ENCODE peak calls at places on chromosomes 1 and 21, in seven cellular contexts. One of them, this sample, is unnamed.

GRCh38 chr1:48470506-48470905 is 1.5 kb downstream of the SPATA6 start:
- DNase-seq in fibroblast of the aortic adventitia: no peak
- DNase-seq in esophagus muscularis mucosa: no peak
- DNase-seq in left lung: peak; percentile 43
- DNase-seq in psoas muscle: peak; percentile 57
- DNase-seq in tibial artery: peak; percentile 71
- DNase-seq in AG10803: peak; percentile 8
- DNase-seq in this sample: no peak

GRCh38 chr1:234871710-234872262 is 256.9 kb downstream of the TOMM20 start:
- DNase-seq in AG10803: peak; percentile 80
- DNase-seq in psoas muscle: no peak
- DNase-seq in esophagus muscularis mucosa: no peak
- DNase-seq in fibroblast of the aortic adventitia: peak; percentile 52
- DNase-seq in left lung: no peak
- DNase-seq in tibial artery: no peak
- DNase-seq in this sample: no peak

GRCh38 chr1:6185635-6186382 is 5.7 kb upstream of the CHD5 start:
- DNase-seq in AG10803: peak; percentile 42
- DNase-seq in esophagus muscularis mucosa: no peak
- DNase-seq in psoas muscle: peak; percentile 26
- DNase-seq in left lung: no peak
- DNase-seq in tibial artery: no peak
- DNase-seq in fibroblast of the aortic adventitia: peak; percentile 49
- DNase-seq in this sample: no peak

GRCh38 chr1:28893403-28894102 is 20.8 kb upstream of the EPB41 start:
- DNase-seq in tibial artery: no peak
- DNase-seq in esophagus muscularis mucosa: no peak
- DNase-seq in AG10803: peak; percentile 66
- DNase-seq in fibroblast of the aortic adventitia: no peak
- DNase-seq in psoas muscle: peak; percentile 29
- DNase-seq in left lung: no peak
- DNase-seq in this sample: no peak

GRCh38 chr1:62325076-62325475 is 5.8 kb upstream of the KANK4 start:
- DNase-seq in AG10803: peak; percentile 91
- DNase-seq in left lung: no peak
- DNase-seq in tibial artery: no peak
- DNase-seq in fibroblast of the aortic adventitia: peak; percentile 85
- DNase-seq in esophagus muscularis mucosa: no peak
- DNase-seq in psoas muscle: peak; percentile 65
- DNase-seq in this sample: no peak

GRCh38 chr1:39675220-39675619 is 3.3 kb upstream of the NT5C1A start:
- DNase-seq in psoas muscle: no peak
- DNase-seq in esophagus muscularis mucosa: no peak
- DNase-seq in fibroblast of the aortic adventitia: no peak
- DNase-seq in tibial artery: no peak
- DNase-seq in AG10803: no peak
- DNase-seq in left lung: no peak
- DNase-seq in this sample: no peak

GRCh38 chr21:25863747-25864146 is 129.0 kb downstream of the GABPA start:
- DNase-seq in fibroblast of the aortic adventitia: no peak
- DNase-seq in psoas muscle: no peak
- DNase-seq in left lung: no peak
- DNase-seq in esophagus muscularis mucosa: no peak
- DNase-seq in AG10803: no peak
- DNase-seq in tibial artery: no peak
- DNase-seq in this sample: no peak

GRCh38 chr1:80212021-80212420 is 1205.5 kb upstream of the ADGRL4 start:
- DNase-seq in tibial artery: no peak
- DNase-seq in esophagus muscularis mucosa: no peak
- DNase-seq in fibroblast of the aortic adventitia: peak; percentile 8
- DNase-seq in AG10803: peak; percentile 44
- DNase-seq in left lung: no peak
- DNase-seq in psoas muscle: no peak
- DNase-seq in this sample: no peak

GRCh38 chr1:96473791-96474452 is 247.7 kb upstream of the PTBP2 start:
- DNase-seq in psoas muscle: no peak
- DNase-seq in fibroblast of the aortic adventitia: peak; percentile 51
- DNase-seq in AG10803: peak; percentile 9
- DNase-seq in tibial artery: no peak
- DNase-seq in esophagus muscularis mucosa: no peak
- DNase-seq in left lung: no peak
- DNase-seq in this sample: no peak

GRCh38 chr1:25501235-25502058 is 42.0 kb upstream of the LDLRAP1 start:
- DNase-seq in tibial artery: no peak
- DNase-seq in esophagus muscularis mucosa: no peak
- DNase-seq in fibroblast of the aortic adventitia: peak; percentile 79
- DNase-seq in AG10803: peak; percentile 76
- DNase-seq in psoas muscle: no peak
- DNase-seq in left lung: no peak
- DNase-seq in this sample: no peak
- TF ChIP-seq CTCF in tibial artery: no peak
- TF ChIP-seq CTCF in esophagus muscularis mucosa: no peak
- TF ChIP-seq CTCF in fibroblast of the aortic adventitia: no peak
- TF ChIP-seq CTCF in AG10803: peak; percentile 5
- TF ChIP-seq CTCF in psoas muscle: no peak
- TF ChIP-seq CTCF in left lung: no peak
- TF ChIP-seq CTCF in this sample: peak; percentile 50

DNA sequence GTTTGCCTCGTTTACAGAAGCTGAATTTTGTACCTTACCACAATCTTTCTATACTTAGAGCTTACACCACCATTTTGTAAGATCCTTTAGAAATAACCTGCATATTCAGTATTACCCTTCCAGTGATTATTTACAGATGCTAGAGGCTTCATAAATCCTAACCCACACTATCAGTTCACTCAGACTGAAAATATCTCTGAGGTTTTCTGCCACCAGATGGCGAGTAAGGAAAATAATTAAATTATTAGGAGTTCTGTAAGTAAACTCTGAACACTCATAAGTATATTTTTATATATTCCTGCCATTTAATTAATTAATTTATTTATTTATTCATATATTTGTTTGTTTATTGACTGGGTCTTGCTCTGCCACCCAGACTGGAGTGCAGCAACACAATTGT is 1635.2 kb downstream of the PLA2G4A start:
- DNase-seq in left lung: no peak
- DNase-seq in fibroblast of the aortic adventitia: no peak
- DNase-seq in tibial artery: no peak
- DNase-seq in AG10803: no peak
- DNase-seq in psoas muscle: no peak
- DNase-seq in esophagus muscularis mucosa: no peak
- DNase-seq in this sample: no peak
- TF ChIP-seq CTCF in left lung: no peak
- TF ChIP-seq CTCF in fibroblast of the aortic adventitia: no peak
- TF ChIP-seq CTCF in tibial artery: no peak
- TF ChIP-seq CTCF in AG10803: no peak
- TF ChIP-seq CTCF in psoas muscle: no peak
- TF ChIP-seq CTCF in esophagus muscularis mucosa: no peak
- TF ChIP-seq CTCF in this sample: peak; percentile 64

DNA sequence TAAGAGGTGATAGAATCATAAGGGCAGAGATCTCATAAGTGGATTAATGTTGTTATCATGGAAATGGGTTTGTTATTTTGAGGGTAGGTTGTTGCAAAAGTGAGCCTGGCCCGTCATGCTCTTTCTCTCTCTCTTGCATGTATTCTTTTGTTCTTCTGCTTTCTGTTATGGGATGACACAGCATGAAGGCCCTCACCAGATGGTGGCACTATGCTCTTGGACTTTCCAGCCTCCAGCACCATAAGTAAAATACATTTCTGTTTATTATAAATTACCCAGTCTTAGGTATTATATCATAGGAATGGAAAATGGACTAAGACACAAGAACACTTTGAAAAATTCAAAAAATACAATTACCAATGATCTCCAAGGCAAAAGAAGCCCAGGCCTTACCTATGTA is 676.1 kb downstream of the PTPRU start:
- DNase-seq in psoas muscle: no peak
- DNase-seq in tibial artery: no peak
- DNase-seq in fibroblast of the aortic adventitia: peak; percentile 63
- DNase-seq in left lung: no peak
- DNase-seq in esophagus muscularis mucosa: no peak
- DNase-seq in AG10803: peak; percentile 34
- DNase-seq in this sample: no peak
- TF ChIP-seq CTCF in psoas muscle: no peak
- TF ChIP-seq CTCF in tibial artery: no peak
- TF ChIP-seq CTCF in fibroblast of the aortic adventitia: peak; percentile 50
- TF ChIP-seq CTCF in left lung: no peak
- TF ChIP-seq CTCF in esophagus muscularis mucosa: no peak
- TF ChIP-seq CTCF in AG10803: peak; percentile 54
- TF ChIP-seq CTCF in this sample: peak; percentile 76

DNA sequence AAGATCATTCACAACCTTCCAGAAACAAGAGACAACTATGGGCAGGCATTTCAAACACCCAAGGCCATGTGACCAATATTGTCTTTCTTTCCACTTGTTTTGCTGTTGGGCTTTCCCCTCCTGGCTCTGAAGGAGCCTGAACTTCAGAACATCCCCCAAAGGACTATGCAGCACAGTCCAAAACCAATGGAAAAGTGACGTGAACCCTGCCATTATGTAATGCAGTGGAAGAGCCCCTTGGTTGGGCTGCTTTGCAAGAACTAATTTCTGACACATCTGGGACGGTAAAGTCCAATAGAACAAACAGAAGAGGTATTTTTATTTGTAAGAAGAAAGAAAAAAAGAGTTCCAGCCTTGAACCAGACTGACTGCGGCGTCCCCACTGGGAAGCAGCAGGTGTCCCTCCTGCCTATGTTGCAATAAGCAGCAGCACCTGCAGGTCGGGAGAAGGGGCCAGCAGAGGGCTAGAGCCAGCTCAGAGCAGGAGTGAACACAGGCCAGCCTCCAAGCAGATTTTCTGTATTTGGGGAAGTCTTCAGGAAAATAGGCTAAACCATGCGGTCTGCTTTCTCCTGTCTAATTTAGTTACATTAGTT is 116.7 kb downstream of the CDC7 start:
- DNase-seq in esophagus muscularis mucosa: peak; percentile 86
- DNase-seq in psoas muscle: peak; percentile 82
- DNase-seq in left lung: peak; percentile 41
- DNase-seq in AG10803: no peak
- DNase-seq in fibroblast of the aortic adventitia: no peak
- DNase-seq in tibial artery: no peak
- DNase-seq in this sample: no peak
- TF ChIP-seq CTCF in esophagus muscularis mucosa: no peak
- TF ChIP-seq CTCF in psoas muscle: peak; percentile 49
- TF ChIP-seq CTCF in left lung: no peak
- TF ChIP-seq CTCF in AG10803: no peak
- TF ChIP-seq CTCF in fibroblast of the aortic adventitia: no peak
- TF ChIP-seq CTCF in tibial artery: no peak
- TF ChIP-seq CTCF in this sample: no peak